ENCODE peak calls at places on chromosome 4, in seven cellular contexts. One of them, this sample, is unnamed. For H3K4me1, the result is how much of the 10 kb centered on the place peaks cover.

GRCh38 chr4:126894963-126895362 is 737.8 kb upstream of the INTU start:
- DNase-seq in breast epithelium: no peak
- DNase-seq in neural progenitor cell: no peak
- DNase-seq in aorta: no peak
- DNase-seq in naive thymus-derived CD4-positive, alpha-beta T cell: no peak
- DNase-seq in PC-3: no peak
- DNase-seq in uterus: no peak
- DNase-seq in this sample: no peak

GRCh38 chr4:124980276-124980752 is 267.8 kb upstream of the ANKRD50 start:
- DNase-seq in breast epithelium: no peak
- DNase-seq in neural progenitor cell: no peak
- DNase-seq in aorta: no peak
- DNase-seq in naive thymus-derived CD4-positive, alpha-beta T cell: no peak
- DNase-seq in PC-3: peak
- DNase-seq in uterus: no peak
- DNase-seq in this sample: no peak

GRCh38 chr4:40316782-40317635 is 18.1 kb upstream of the CHRNA9 start:
- DNase-seq in breast epithelium: peak
- DNase-seq in neural progenitor cell: peak
- DNase-seq in aorta: peak
- DNase-seq in naive thymus-derived CD4-positive, alpha-beta T cell: peak
- DNase-seq in PC-3: peak
- DNase-seq in uterus: peak
- DNase-seq in this sample: peak

GRCh38 chr4:147560632-147561031 is 56.6 kb upstream of the TMEM184C start:
- DNase-seq in breast epithelium: no peak
- DNase-seq in neural progenitor cell: no peak
- DNase-seq in aorta: no peak
- DNase-seq in naive thymus-derived CD4-positive, alpha-beta T cell: no peak
- DNase-seq in PC-3: peak
- DNase-seq in uterus: no peak
- DNase-seq in this sample: no peak

GRCh38 chr4:2906218-2906617 is 57.0 kb downstream of the NOP14 start:
- DNase-seq in breast epithelium: no peak
- DNase-seq in neural progenitor cell: no peak
- DNase-seq in aorta: no peak
- DNase-seq in naive thymus-derived CD4-positive, alpha-beta T cell: no peak
- DNase-seq in PC-3: no peak
- DNase-seq in uterus: no peak
- DNase-seq in this sample: no peak

GRCh38 chr4:184395451-184395917 is 78.9 kb downstream of the IRF2 start:
- DNase-seq in breast epithelium: no peak
- DNase-seq in neural progenitor cell: no peak
- DNase-seq in aorta: no peak
- DNase-seq in naive thymus-derived CD4-positive, alpha-beta T cell: no peak
- DNase-seq in PC-3: no peak
- DNase-seq in uterus: no peak
- DNase-seq in this sample: no peak

GRCh38 chr4:113116414-113117345 is 67.2 kb downstream of the ANK2 start:
- DNase-seq in breast epithelium: no peak
- DNase-seq in neural progenitor cell: peak
- DNase-seq in aorta: no peak
- DNase-seq in naive thymus-derived CD4-positive, alpha-beta T cell: no peak
- DNase-seq in PC-3: no peak
- DNase-seq in uterus: peak
- DNase-seq in this sample: no peak

GRCh38 chr4:17765514-17766286 is 15.7 kb downstream of the FAM184B start:
- DNase-seq in breast epithelium: no peak
- DNase-seq in neural progenitor cell: no peak
- DNase-seq in aorta: no peak
- DNase-seq in naive thymus-derived CD4-positive, alpha-beta T cell: no peak
- DNase-seq in PC-3: no peak
- DNase-seq in uterus: no peak
- DNase-seq in this sample: no peak

GRCh38 chr4:153131478-153132069 is 72.7 kb upstream of the TRIM2 start:
- DNase-seq in breast epithelium: no peak
- DNase-seq in neural progenitor cell: no peak
- DNase-seq in aorta: no peak
- DNase-seq in naive thymus-derived CD4-positive, alpha-beta T cell: no peak
- DNase-seq in PC-3: no peak
- DNase-seq in uterus: no peak
- DNase-seq in this sample: no peak

GRCh38 chr4:168979338-168979737 is 30.7 kb downstream of the CBR4 start:
- DNase-seq in breast epithelium: no peak
- DNase-seq in neural progenitor cell: no peak
- DNase-seq in aorta: no peak
- DNase-seq in naive thymus-derived CD4-positive, alpha-beta T cell: no peak
- DNase-seq in PC-3: no peak
- DNase-seq in uterus: no peak
- DNase-seq in this sample: no peak

GRCh38 chr4:16641971-16642370 is 256.5 kb downstream of the LDB2 start:
- DNase-seq in breast epithelium: no peak
- DNase-seq in neural progenitor cell: no peak
- DNase-seq in aorta: no peak
- DNase-seq in naive thymus-derived CD4-positive, alpha-beta T cell: no peak
- DNase-seq in PC-3: no peak
- DNase-seq in uterus: no peak
- DNase-seq in this sample: no peak

GRCh38 chr4:25446611-25447010 is 69.5 kb downstream of the ANAPC4 start:
- DNase-seq in breast epithelium: no peak
- DNase-seq in neural progenitor cell: no peak
- DNase-seq in aorta: no peak
- DNase-seq in naive thymus-derived CD4-positive, alpha-beta T cell: no peak
- DNase-seq in PC-3: no peak
- DNase-seq in uterus: no peak
- DNase-seq in this sample: no peak

GRCh38 chr4:105092356-105092755 is 54.3 kb upstream of the TET2 start:
- DNase-seq in breast epithelium: no peak
- DNase-seq in neural progenitor cell: no peak
- DNase-seq in aorta: no peak
- DNase-seq in naive thymus-derived CD4-positive, alpha-beta T cell: no peak
- DNase-seq in PC-3: peak
- DNase-seq in uterus: peak
- DNase-seq in this sample: no peak

GRCh38 chr4:3709061-3709845 is 56.9 kb upstream of the ADRA2C start:
- DNase-seq in breast epithelium: no peak
- DNase-seq in neural progenitor cell: no peak
- DNase-seq in aorta: no peak
- DNase-seq in naive thymus-derived CD4-positive, alpha-beta T cell: no peak
- DNase-seq in PC-3: no peak
- DNase-seq in uterus: no peak
- DNase-seq in this sample: no peak

GRCh38 chr4:128288689-128289106 is 1.1 kb upstream of the PGRMC2 start:
- DNase-seq in breast epithelium: peak
- DNase-seq in neural progenitor cell: peak
- DNase-seq in aorta: no peak
- DNase-seq in naive thymus-derived CD4-positive, alpha-beta T cell: peak
- DNase-seq in PC-3: peak
- DNase-seq in uterus: no peak
- DNase-seq in this sample: no peak

GRCh38 chr4:17781072-17781830 is at the start of gene FAM184B:
- DNase-seq in breast epithelium: no peak
- DNase-seq in neural progenitor cell: peak
- DNase-seq in aorta: peak
- DNase-seq in naive thymus-derived CD4-positive, alpha-beta T cell: no peak
- DNase-seq in PC-3: peak
- DNase-seq in uterus: no peak
- DNase-seq in this sample: no peak

GRCh38 chr4:69730002-69730401 is 30.4 kb downstream of the SULT1B1 start:
- DNase-seq in breast epithelium: no peak
- DNase-seq in neural progenitor cell: no peak
- DNase-seq in aorta: no peak
- DNase-seq in naive thymus-derived CD4-positive, alpha-beta T cell: no peak
- DNase-seq in PC-3: peak
- DNase-seq in uterus: no peak
- DNase-seq in this sample: no peak

GRCh38 chr4:40626183-40626990 is 3.3 kb downstream of the RBM47 start:
- DNase-seq in breast epithelium: no peak
- DNase-seq in neural progenitor cell: peak
- DNase-seq in aorta: no peak
- DNase-seq in naive thymus-derived CD4-positive, alpha-beta T cell: no peak
- DNase-seq in PC-3: peak
- DNase-seq in uterus: no peak
- DNase-seq in this sample: no peak

GRCh38 chr4:188812644-188813043 is 673.4 kb downstream of the TRIML1 start:
- DNase-seq in breast epithelium: no peak
- DNase-seq in neural progenitor cell: no peak
- DNase-seq in aorta: no peak
- DNase-seq in naive thymus-derived CD4-positive, alpha-beta T cell: no peak
- DNase-seq in PC-3: no peak
- DNase-seq in uterus: no peak
- DNase-seq in this sample: no peak
- H3K4me1 ChIP-seq in breast epithelium: under half
- H3K4me1 ChIP-seq in neural progenitor cell: under half
- H3K4me1 ChIP-seq in aorta: under half
- H3K4me1 ChIP-seq in naive thymus-derived CD4-positive, alpha-beta T cell: under half
- H3K4me1 ChIP-seq in PC-3: under half
- H3K4me1 ChIP-seq in uterus: under half
- H3K4me1 ChIP-seq in this sample: under half

DNA sequence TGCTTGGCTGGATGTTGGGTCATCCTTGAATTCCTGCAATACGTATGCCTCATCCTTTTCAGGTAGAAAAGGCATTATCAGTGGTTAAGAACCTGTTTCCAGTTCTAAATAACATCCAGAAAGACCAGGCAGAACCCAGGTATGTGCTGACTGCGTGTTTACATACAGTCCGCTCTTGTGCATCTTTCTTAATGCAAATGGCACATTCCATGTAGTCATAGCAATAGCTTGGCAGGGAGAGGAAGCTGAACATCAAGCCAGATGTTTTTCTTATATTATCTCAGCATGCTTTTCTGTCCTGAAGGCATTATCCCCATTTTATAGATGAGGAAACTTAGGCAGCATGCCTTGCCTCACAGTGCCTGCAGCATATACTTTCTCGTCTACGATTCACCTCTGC is 2.1 kb downstream of the DCLK2 start:
- DNase-seq in breast epithelium: no peak
- DNase-seq in neural progenitor cell: no peak
- DNase-seq in aorta: no peak
- DNase-seq in naive thymus-derived CD4-positive, alpha-beta T cell: no peak
- DNase-seq in PC-3: no peak
- DNase-seq in uterus: no peak
- DNase-seq in this sample: no peak
- H3K4me3 ChIP-seq in breast epithelium: no peak
- H3K4me3 ChIP-seq in neural progenitor cell: no peak
- H3K4me3 ChIP-seq in aorta: no peak
- H3K4me3 ChIP-seq in naive thymus-derived CD4-positive, alpha-beta T cell: no peak
- H3K4me3 ChIP-seq in PC-3: no peak
- H3K4me3 ChIP-seq in uterus: no peak
- H3K4me3 ChIP-seq in this sample: no peak

GRCh38 chr4:8401665-8402064 is 38.9 kb downstream of the ACOX3 start:
- DNase-seq in breast epithelium: no peak
- DNase-seq in neural progenitor cell: no peak
- DNase-seq in aorta: no peak
- DNase-seq in naive thymus-derived CD4-positive, alpha-beta T cell: no peak
- DNase-seq in PC-3: no peak
- DNase-seq in uterus: no peak
- DNase-seq in this sample: no peak

GRCh38 chr4:8402640-8403039 is 37.9 kb downstream of the ACOX3 start:
- DNase-seq in breast epithelium: no peak
- DNase-seq in neural progenitor cell: no peak
- DNase-seq in aorta: peak
- DNase-seq in naive thymus-derived CD4-positive, alpha-beta T cell: no peak
- DNase-seq in PC-3: no peak
- DNase-seq in uterus: no peak
- DNase-seq in this sample: no peak

GRCh38 chr4:8402181-8402597 is 38.3 kb downstream of the ACOX3 start:
- DNase-seq in breast epithelium: peak
- DNase-seq in neural progenitor cell: no peak
- DNase-seq in aorta: peak
- DNase-seq in naive thymus-derived CD4-positive, alpha-beta T cell: no peak
- DNase-seq in PC-3: no peak
- DNase-seq in uterus: no peak
- DNase-seq in this sample: no peak

GRCh38 chr4:8403981-8404380 is 36.5 kb downstream of the ACOX3 start:
- DNase-seq in breast epithelium: no peak
- DNase-seq in neural progenitor cell: no peak
- DNase-seq in aorta: no peak
- DNase-seq in naive thymus-derived CD4-positive, alpha-beta T cell: no peak
- DNase-seq in PC-3: no peak
- DNase-seq in uterus: no peak
- DNase-seq in this sample: no peak

DNA sequence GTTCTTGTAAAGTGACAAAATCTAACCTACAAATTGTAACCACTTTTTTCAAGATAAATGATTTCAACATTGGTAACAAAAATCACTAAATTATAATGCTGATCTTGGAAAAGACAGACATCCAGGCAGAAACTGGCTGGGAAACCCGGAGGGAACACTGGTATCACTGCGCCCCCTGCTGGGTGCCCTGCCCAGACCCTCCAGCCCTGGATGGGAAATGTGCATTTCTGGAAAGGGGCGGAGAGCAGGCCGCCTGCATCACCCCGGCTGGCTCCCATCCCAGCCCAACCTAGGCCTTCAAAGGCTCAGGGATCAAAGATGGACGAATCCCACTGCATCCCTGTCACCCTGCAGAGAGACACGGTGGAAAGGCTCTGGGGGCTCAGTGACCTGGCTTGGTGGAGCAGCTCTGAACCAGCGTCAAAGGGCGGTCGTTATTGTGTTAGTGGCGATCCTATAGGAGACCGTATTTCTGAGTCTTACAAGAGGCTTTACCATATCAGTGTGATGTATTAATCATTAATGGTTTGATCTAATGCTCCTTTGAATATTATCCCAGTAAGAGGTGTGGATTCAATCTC is 37.3 kb downstream of the ACOX3 start:
- DNase-seq in breast epithelium: peak
- DNase-seq in neural progenitor cell: peak
- DNase-seq in aorta: peak
- DNase-seq in naive thymus-derived CD4-positive, alpha-beta T cell: no peak
- DNase-seq in PC-3: peak
- DNase-seq in uterus: peak
- DNase-seq in this sample: peak
- H3K27ac ChIP-seq in breast epithelium: peak
- H3K27ac ChIP-seq in neural progenitor cell: no peak
- H3K27ac ChIP-seq in aorta: no peak
- H3K27ac ChIP-seq in naive thymus-derived CD4-positive, alpha-beta T cell: no peak
- H3K27ac ChIP-seq in PC-3: no peak
- H3K27ac ChIP-seq in uterus: peak
- H3K27ac ChIP-seq in this sample: no peak

GRCh38 chr4:75499900-75500299 is 14.3 kb downstream of the RCHY1 start:
- DNase-seq in breast epithelium: no peak
- DNase-seq in neural progenitor cell: no peak
- DNase-seq in aorta: no peak
- DNase-seq in naive thymus-derived CD4-positive, alpha-beta T cell: no peak
- DNase-seq in PC-3: no peak
- DNase-seq in uterus: no peak
- DNase-seq in this sample: no peak

GRCh38 chr4:75494563-75494962 is 19.6 kb downstream of the RCHY1 start:
- DNase-seq in breast epithelium: no peak
- DNase-seq in neural progenitor cell: no peak
- DNase-seq in aorta: no peak
- DNase-seq in naive thymus-derived CD4-positive, alpha-beta T cell: no peak
- DNase-seq in PC-3: peak
- DNase-seq in uterus: no peak
- DNase-seq in this sample: no peak

GRCh38 chr4:75497133-75497532 is 17.1 kb downstream of the RCHY1 start:
- DNase-seq in breast epithelium: no peak
- DNase-seq in neural progenitor cell: no peak
- DNase-seq in aorta: no peak
- DNase-seq in naive thymus-derived CD4-positive, alpha-beta T cell: no peak
- DNase-seq in PC-3: peak
- DNase-seq in uterus: no peak
- DNase-seq in this sample: no peak

GRCh38 chr4:75495489-75495888 is 18.7 kb downstream of the RCHY1 start:
- DNase-seq in breast epithelium: no peak
- DNase-seq in neural progenitor cell: no peak
- DNase-seq in aorta: no peak
- DNase-seq in naive thymus-derived CD4-positive, alpha-beta T cell: no peak
- DNase-seq in PC-3: no peak
- DNase-seq in uterus: no peak
- DNase-seq in this sample: no peak

GRCh38 chr4:75498041-75498440 is 16.2 kb downstream of the RCHY1 start:
- DNase-seq in breast epithelium: no peak
- DNase-seq in neural progenitor cell: no peak
- DNase-seq in aorta: no peak
- DNase-seq in naive thymus-derived CD4-positive, alpha-beta T cell: no peak
- DNase-seq in PC-3: no peak
- DNase-seq in uterus: no peak
- DNase-seq in this sample: no peak
- H3K4me1 ChIP-seq in breast epithelium: under half
- H3K4me1 ChIP-seq in neural progenitor cell: under half
- H3K4me1 ChIP-seq in aorta: under half
- H3K4me1 ChIP-seq in naive thymus-derived CD4-positive, alpha-beta T cell: under half
- H3K4me1 ChIP-seq in PC-3: under half
- H3K4me1 ChIP-seq in uterus: under half
- H3K4me1 ChIP-seq in this sample: under half

This sample was measured in effector memory CD4-positive, alpha-beta T cell.